ENCODE peak calls at places on chromosomes 6 and 20, in six cellular contexts. W, B, V, L, K and P are unnamed samples.

GRCh38 chr6:41194386-41194785 is 6.6 kb downstream of the TREML2 start:
- DNase-seq in W (no peak), B (no peak), V (no peak), L (no peak), K (no peak), P (no peak)

GRCh38 chr6:42028234-42029061 is 21.9 kb upstream of the TAF8 start:
- DNase-seq in W (no peak), B (peak; percentile 33), V (peak; percentile 95), L (no peak), K (no peak), P (no peak)

GRCh38 chr6:51953246-51953645 is 134.2 kb downstream of the PKHD1 start:
- DNase-seq in W (no peak), B (no peak), V (no peak), L (no peak), K (no peak), P (no peak)

GRCh38 chr6:82227770-82228169 is 19.8 kb downstream of the IBTK start:
- DNase-seq in W (no peak), B (no peak), V (no peak), L (no peak), K (no peak), P (no peak)

GRCh38 chr20:1377341-1377871 is 15.4 kb downstream of the FKBP1A start:
- DNase-seq in W (no peak), B (no peak), V (no peak), L (no peak), K (no peak), P (no peak)

GRCh38 chr6:69631552-69632346 is 165.1 kb downstream of the LMBRD1 start:
- DNase-seq in W (no peak), B (no peak), V (no peak), L (no peak), K (no peak), P (no peak)

GRCh38 chr6:163945813-163946212 is 531.3 kb downstream of the QKI start:
- DNase-seq in W (no peak), B (no peak), V (no peak), L (no peak), K (peak; percentile 61), P (peak; percentile 70)

GRCh38 chr6:134182528-134182927 is 130.1 kb upstream of the SLC2A12 start:
- DNase-seq in W (no peak), B (no peak), V (no peak), L (no peak), K (no peak), P (no peak)

GRCh38 chr6:121886223-121886830 is 450.9 kb downstream of the GJA1 start:
- DNase-seq in W (no peak), B (peak; percentile 13), V (no peak), L (no peak), K (no peak), P (no peak)

GRCh38 chr20:10864076-10864672 is 190.4 kb upstream of the JAG1 start:
- DNase-seq in W (no peak), B (no peak), V (no peak), L (peak; percentile 25), K (peak; percentile 31), P (peak; percentile 61)

GRCh38 chr20:17295151-17295726 is 68.4 kb downstream of the PCSK2 start:
- DNase-seq in W (no peak), B (no peak), V (no peak), L (no peak), K (no peak), P (peak; percentile 68)
- H3K27ac ChIP-seq in W (no peak overlapping the region), B (no peak overlapping the region), V (no peak overlapping the region), L (no peak overlapping the region), K (no peak overlapping the region), P (peak overlapping the region; percentile 41)

GRCh38 chr6:106614592-106615301 is 14.6 kb downstream of the RTN4IP1 start:
- DNase-seq in W (no peak), B (no peak), V (no peak), L (no peak), K (no peak), P (no peak)
- H3K4me1 ChIP-seq in W (no peaks in the 10 kb centered on the region), B (no peaks in the 10 kb centered on the region), V (no peaks in the 10 kb centered on the region), L (no peaks in the 10 kb centered on the region), K (no peaks in the 10 kb centered on the region), P (peaks cover 4% of the 10 kb centered on the region)

DNA sequence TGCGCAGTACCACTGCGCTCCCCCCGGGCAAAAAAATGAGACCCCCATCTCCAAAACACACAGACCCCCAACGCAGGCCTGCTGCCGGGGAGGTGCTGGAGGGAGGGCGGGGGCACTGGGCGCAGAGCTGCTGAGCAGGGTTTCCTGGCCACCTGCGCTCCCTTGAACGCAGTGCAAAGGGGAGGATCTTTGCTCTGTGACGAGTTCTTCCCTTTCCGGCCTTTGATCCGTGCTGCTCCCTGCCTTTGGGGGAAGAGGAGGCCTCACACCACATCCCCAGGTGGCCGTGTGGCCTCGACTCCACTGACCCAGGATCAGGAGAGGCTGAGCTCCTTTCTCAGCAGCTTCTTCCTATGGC is 8.9 kb upstream of the COL20A1 start:
- DNase-seq in W (no peak), B (no peak), V (no peak), L (no peak), K (no peak), P (no peak)
- TF ChIP-seq POLR2A in W (no peak), B (no peak), V (peak; percentile 20), L (no peak), K (no peak), P (no peak)

GRCh38 chr20:20780127-20780822 is 67.8 kb upstream of the RALGAPA2 start:
- DNase-seq in W (peak; percentile 62), B (peak; percentile 99), V (no peak), L (no peak), K (peak; percentile 89), P (peak; percentile 87)
- H3K27ac ChIP-seq in W (no peak overlapping the region), B (peak overlapping the region; percentile 92), V (no peak overlapping the region), L (no peak overlapping the region), K (no peak overlapping the region), P (peak overlapping the region; percentile 26)

DNA sequence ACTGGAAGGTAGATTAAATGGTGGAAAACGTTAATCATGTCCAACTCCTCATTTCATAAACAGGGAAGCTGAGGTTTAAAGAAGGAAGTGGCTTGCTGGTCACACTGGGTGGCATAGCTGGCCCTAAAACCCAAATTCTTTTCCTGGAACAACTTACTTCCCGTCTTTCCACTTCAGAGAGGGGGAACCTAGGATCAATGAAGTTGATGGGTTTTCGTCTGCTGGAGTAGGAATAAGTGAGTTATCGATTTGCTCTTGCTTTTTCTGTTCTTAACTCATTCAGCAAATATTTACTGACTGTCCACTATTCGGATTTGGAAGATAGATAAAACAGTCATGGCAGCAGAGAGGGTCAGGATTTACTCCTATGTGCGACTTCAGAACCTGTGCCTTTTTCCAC is 1.2 kb upstream of the SYS1 start:
- DNase-seq in W (no peak), B (no peak), V (no peak), L (no peak), K (no peak), P (no peak)
- H3K4me1 ChIP-seq in W (peaks cover 6% of the 10 kb centered on the region), B (peaks cover 39% of the 10 kb centered on the region), V (peaks cover 27% of the 10 kb centered on the region), L (peaks cover 17% of the 10 kb centered on the region), K (peaks cover 5% of the 10 kb centered on the region), P (peaks cover 25% of the 10 kb centered on the region)

DNA sequence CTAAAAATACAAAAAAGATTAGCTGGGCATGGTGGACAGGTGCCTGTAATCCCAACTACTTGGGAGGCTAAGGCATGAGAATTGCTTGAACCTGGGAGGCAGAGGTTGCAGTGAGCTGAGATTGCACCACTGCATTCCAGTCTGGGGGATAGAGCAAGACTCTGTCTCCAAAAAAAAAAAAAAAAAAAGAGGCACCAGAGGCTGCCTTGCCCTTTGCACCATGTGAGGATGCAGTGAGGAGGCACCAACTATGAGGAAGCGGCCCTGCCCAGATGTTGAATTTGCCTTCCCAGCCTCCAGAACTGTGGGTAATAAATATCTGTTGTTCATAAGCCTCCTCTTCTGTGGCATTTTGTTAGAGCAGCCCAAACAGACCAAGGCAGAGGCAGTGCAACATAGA is 54.4 kb downstream of the ALDH5A1 start:
- DNase-seq in W (no peak), B (no peak), V (no peak), L (no peak), K (no peak), P (no peak)
- TF ChIP-seq POLR2A in W (no peak), B (no peak), V (no peak), L (no peak), K (no peak), P (no peak)

GRCh38 chr6:157151029-157151428 is 172.3 kb downstream of the TMEM242 start:
- DNase-seq in W (no peak), B (no peak), V (no peak), L (peak; percentile 40), K (no peak), P (no peak)

GRCh38 chr6:157145656-157146285 is 177.5 kb downstream of the TMEM242 start:
- DNase-seq in W (no peak), B (no peak), V (no peak), L (no peak), K (no peak), P (peak; percentile 28)

GRCh38 chr6:157151989-157152388 is 171.3 kb downstream of the TMEM242 start:
- DNase-seq in W (no peak), B (no peak), V (no peak), L (no peak), K (no peak), P (no peak)

GRCh38 chr6:157150076-157150475 is 173.2 kb downstream of the TMEM242 start:
- DNase-seq in W (no peak), B (no peak), V (no peak), L (no peak), K (no peak), P (no peak)

GRCh38 chr6:157148391-157149323 is 174.7 kb downstream of the TMEM242 start:
- DNase-seq in W (no peak), B (peak; percentile 69), V (no peak), L (peak; percentile 80), K (peak; percentile 76), P (peak; percentile 23)
- H3K27ac ChIP-seq in W (no peak overlapping the region), B (peak overlapping the region; percentile 81), V (no peak overlapping the region), L (peak overlapping the region; percentile 5), K (no peak overlapping the region), P (peak overlapping the region; percentile 57)

GRCh38 chr6:110355727-110356126 is 2.4 kb downstream of the METTL24 start:
- DNase-seq in W (no peak), B (no peak), V (no peak), L (no peak), K (no peak), P (no peak)
- H3K4me1 ChIP-seq in W (peaks cover 4% of the 10 kb centered on the region), B (no peaks in the 10 kb centered on the region), V (no peaks in the 10 kb centered on the region), L (no peaks in the 10 kb centered on the region), K (no peaks in the 10 kb centered on the region), P (peaks cover 17% of the 10 kb centered on the region)

GRCh38 chr6:30730611-30731435 is 10.7 kb downstream of the TUBB start:
- DNase-seq in W (peak; percentile 61), B (peak; percentile 48), V (peak; percentile 85), L (peak; percentile 71), K (peak; percentile 79), P (peak; percentile 90)

GRCh38 chr6:30724906-30725667 is 4.9 kb downstream of the TUBB start:
- DNase-seq in W (no peak), B (no peak), V (no peak), L (no peak), K (no peak), P (no peak)

GRCh38 chr6:30725713-30726505 is 5.8 kb downstream of the TUBB start:
- DNase-seq in W (no peak), B (no peak), V (peak; percentile 37), L (no peak), K (no peak), P (no peak)

GRCh38 chr6:30727920-30728605 is 7.9 kb downstream of the TUBB start:
- DNase-seq in W (no peak), B (no peak), V (no peak), L (no peak), K (no peak), P (no peak)

GRCh38 chr6:30726506-30727413 is 6.6 kb downstream of the TUBB start:
- DNase-seq in W (no peak), B (no peak), V (no peak), L (no peak), K (no peak), P (no peak)
- TF ChIP-seq POLR2A in W (no peak), B (no peak), V (peak; percentile 65), L (no peak), K (no peak), P (no peak)